ENCODE peak calls at places on chromosomes 4 and X, in five cellular contexts. L is LHCN-M2; A is activated naive CD8-positive, alpha-beta T cell treated with anti-CD3 and anti-CD28 coated beads, Interleukin-2, amount 50 U/mL, for 16 hours; H is AG09319; Y is H4. Q is an unnamed sample.

GRCh38 chrX:139120760-139121159 is 409.2 kb upstream of the FGF13 start:
- DNase-seq in L (no peak), A (no peak), H (no peak), Y (peak; percentile 51), Q (no peak)

GRCh38 chr4:174047363-174047762 is 236.1 kb downstream of the FBXO8 start:
- DNase-seq in L (no peak), A (no peak), H (no peak), Y (no peak), Q (no peak)

GRCh38 chrX:10841579-10841978 is 221.2 kb upstream of the MID1 start:
- DNase-seq in L (no peak), A (no peak), H (no peak), Y (no peak), Q (peak; percentile 44)

GRCh38 chr4:159508917-159509500 is 406.1 kb downstream of the RAPGEF2 start:
- DNase-seq in L (peak; percentile 95), A (no peak), H (no peak), Y (peak; percentile 60), Q (no peak)

GRCh38 chrX:115689931-115690330 is 129.0 kb downstream of the PLS3 start:
- DNase-seq in L (peak; percentile 15), A (no peak), H (no peak), Y (no peak), Q (no peak)

GRCh38 chr4:71269241-71269640 is 69.6 kb upstream of the SLC4A4 start:
- DNase-seq in L (peak; percentile 56), A (no peak), H (no peak), Y (no peak), Q (no peak)

GRCh38 chr4:106268731-106269272 is 47.2 kb downstream of the TBCK start:
- DNase-seq in L (no peak), A (no peak), H (no peak), Y (no peak), Q (no peak)

GRCh38 chr4:37958932-37959331 is 1.3 kb upstream of the PTTG2 start:
- DNase-seq in L (no peak), A (no peak), H (no peak), Y (no peak), Q (no peak)

GRCh38 chr4:114156371-114156770 is 176.9 kb upstream of the ARSJ start:
- DNase-seq in L (no peak), A (no peak), H (no peak), Y (peak; percentile 28), Q (no peak)

GRCh38 chr4:159069922-159070321 is 33.0 kb upstream of the RAPGEF2 start:
- DNase-seq in L (peak; percentile 84), A (no peak), H (peak; percentile 73), Y (peak; percentile 41), Q (peak; percentile 81)

GRCh38 chr4:108619372-108620100 is 840 bp upstream of the RPL34 start:
- DNase-seq in L (no peak), A (no peak), H (no peak), Y (no peak), Q (no peak)

GRCh38 chr4:157824006-157824405 is 348.8 kb downstream of the GASK1B start:
- DNase-seq in L (no peak), A (no peak), H (no peak), Y (peak; percentile 74), Q (no peak)

GRCh38 chrX:123339201-123339905 is 155.3 kb downstream of the GRIA3 start:
- DNase-seq in L (peak; percentile 40), A (no peak), H (peak; percentile 15), Y (peak; percentile 3), Q (peak; percentile 16)

GRCh38 chr4:153620352-153620751 is 63.7 kb upstream of the TLR2 start:
- DNase-seq in L (peak; percentile 26), A (no peak), H (peak; percentile 20), Y (no peak), Q (peak; percentile 14)

GRCh38 chr4:6767341-6767724 is 15.2 kb upstream of the KIAA0232 start:
- DNase-seq in L (no peak), A (no peak), H (no peak), Y (no peak), Q (no peak)

GRCh38 chr4:106868381-106869035 is 167.6 kb downstream of the DKK2 start:
- DNase-seq in L (peak; percentile 89), A (no peak), H (no peak), Y (no peak), Q (peak; percentile 13)

GRCh38 chr4:145957307-145957706 is 18.7 kb upstream of the ZNF827 start:
- DNase-seq in L (no peak), A (no peak), H (no peak), Y (no peak), Q (no peak)

GRCh38 chr4:111475001-111475400 is 670.3 kb upstream of the FAM241A start:
- DNase-seq in L (peak; percentile 62), A (no peak), H (peak; percentile 10), Y (no peak), Q (peak; percentile 21)

GRCh38 chrX:51954592-51954991 is 61.2 kb downstream of the MAGED1 start:
- DNase-seq in L (no peak), A (no peak), H (no peak), Y (no peak), Q (no peak)

GRCh38 chrX:111114806-111115205 is 18.8 kb downstream of the PAK3 start:
- DNase-seq in L (no peak), A (no peak), H (no peak), Y (no peak), Q (no peak)

GRCh38 chr4:25095756-25096552 is 64.3 kb downstream of the SEPSECS start:
- DNase-seq in L (no peak), A (no peak), H (no peak), Y (no peak), Q (no peak)

GRCh38 chrX:69162466-69162865 is 2.8 kb downstream of the PJA1 start:
- DNase-seq in L (no peak), A (no peak), H (no peak), Y (no peak), Q (no peak)

GRCh38 chrX:132125906-132126305 is 1.9 kb downstream of the FRMD7 start:
- DNase-seq in L (no peak), A (no peak), H (no peak), Y (no peak), Q (no peak)

GRCh38 chr4:36317731-36318130 is 36.3 kb downstream of the DTHD1 start:
- DNase-seq in L (no peak), A (no peak), H (no peak), Y (no peak), Q (no peak)

GRCh38 chrX:129957241-129958099 is 25.0 kb upstream of the BCORL1 start:
- DNase-seq in L (peak; percentile 53), A (no peak), H (no peak), Y (no peak), Q (no peak)

GRCh38 chr4:54575919-54576318 is 81.8 kb upstream of the KIT start:
- DNase-seq in L (no peak), A (no peak), H (no peak), Y (no peak), Q (no peak)

GRCh38 chr4:13088726-13089658 is 395.1 kb downstream of the RAB28 start:
- DNase-seq in L (no peak), A (no peak), H (no peak), Y (no peak), Q (peak; percentile 3)

GRCh38 chrX:9707306-9708015 is 58.2 kb downstream of the GPR143 start:
- DNase-seq in L (peak; percentile 37), A (no peak), H (no peak), Y (no peak), Q (no peak)

GRCh38 chr4:108159845-108160244 is 8.9 kb downstream of the LEF1 start:
- DNase-seq in L (no peak), A (no peak), H (no peak), Y (no peak), Q (no peak)

GRCh38 chr4:13103382-13104015 is 380.6 kb downstream of the RAB28 start:
- DNase-seq in L (no peak), A (no peak), H (no peak), Y (no peak), Q (no peak)

GRCh38 chr4:59571805-59572430 is 1628.2 kb upstream of the ADGRL3 start:
- DNase-seq in L (peak; percentile 39), A (no peak), H (no peak), Y (peak; percentile 61), Q (no peak)

Q was measured in fibroblast of the conjunctiva.